ENCODE peak calls at places on chromosomes 1 and 21, in five cellular contexts. One of them, this sample, is unnamed.

GRCh38 chr1:22611530-22611947 is 24.9 kb upstream of the C1QA start:
- DNase-seq in cerebellar nuclear complex: no peak
- DNase-seq in HFF-Myc: peak
- DNase-seq in effector CD4-positive, alpha-beta T cell: no peak
- DNase-seq in GM12865: peak
- DNase-seq in this sample: peak

GRCh38 chr1:204545202-204545601 is 29.0 kb downstream of the MDM4 start:
- DNase-seq in GM12865: no peak
- DNase-seq in effector CD4-positive, alpha-beta T cell: no peak
- DNase-seq in HFF-Myc: no peak
- DNase-seq in cerebellar nuclear complex: no peak
- DNase-seq in this sample: no peak

GRCh38 chr1:218339267-218339831 is 5.8 kb upstream of the TGFB2 start:
- DNase-seq in GM12865: peak
- DNase-seq in effector CD4-positive, alpha-beta T cell: no peak
- DNase-seq in cerebellar nuclear complex: no peak
- DNase-seq in HFF-Myc: no peak
- DNase-seq in this sample: no peak

GRCh38 chr1:232578681-232579195 is 51.2 kb downstream of the SIPA1L2 start:
- DNase-seq in cerebellar nuclear complex: no peak
- DNase-seq in GM12865: no peak
- DNase-seq in HFF-Myc: no peak
- DNase-seq in effector CD4-positive, alpha-beta T cell: no peak
- DNase-seq in this sample: no peak

GRCh38 chr1:165356876-165357275 is 361 bp upstream of the LMX1A start:
- DNase-seq in GM12865: no peak
- DNase-seq in effector CD4-positive, alpha-beta T cell: no peak
- DNase-seq in HFF-Myc: no peak
- DNase-seq in cerebellar nuclear complex: no peak
- DNase-seq in this sample: no peak

GRCh38 chr1:182002570-182002969 is 58.9 kb downstream of the ZNF648 start:
- DNase-seq in effector CD4-positive, alpha-beta T cell: no peak
- DNase-seq in GM12865: no peak
- DNase-seq in HFF-Myc: no peak
- DNase-seq in cerebellar nuclear complex: no peak
- DNase-seq in this sample: no peak

GRCh38 chr1:27153549-27153886 is 1.4 kb downstream of the SLC9A1 start:
- DNase-seq in HFF-Myc: no peak
- DNase-seq in GM12865: no peak
- DNase-seq in effector CD4-positive, alpha-beta T cell: no peak
- DNase-seq in cerebellar nuclear complex: no peak
- DNase-seq in this sample: no peak

GRCh38 chr1:2919826-2920225 is 101.4 kb upstream of the ACTRT2 start:
- DNase-seq in HFF-Myc: no peak
- DNase-seq in effector CD4-positive, alpha-beta T cell: no peak
- DNase-seq in GM12865: no peak
- DNase-seq in cerebellar nuclear complex: no peak
- DNase-seq in this sample: no peak

GRCh38 chr1:117812868-117813511 is 116.4 kb downstream of the GDAP2 start:
- DNase-seq in effector CD4-positive, alpha-beta T cell: no peak
- DNase-seq in HFF-Myc: no peak
- DNase-seq in cerebellar nuclear complex: no peak
- DNase-seq in GM12865: no peak
- DNase-seq in this sample: no peak

GRCh38 chr1:10598088-10598712 is 123.5 kb downstream of the PEX14 start:
- DNase-seq in HFF-Myc: no peak
- DNase-seq in cerebellar nuclear complex: no peak
- DNase-seq in GM12865: no peak
- DNase-seq in effector CD4-positive, alpha-beta T cell: no peak
- DNase-seq in this sample: no peak

GRCh38 chr1:202010042-202011015 is at the start of gene ELF3:
- DNase-seq in GM12865: peak
- DNase-seq in cerebellar nuclear complex: no peak
- DNase-seq in effector CD4-positive, alpha-beta T cell: no peak
- DNase-seq in HFF-Myc: no peak
- DNase-seq in this sample: no peak

GRCh38 chr21:38848187-38848609 is 42.5 kb downstream of the ETS2 start:
- DNase-seq in effector CD4-positive, alpha-beta T cell: no peak
- DNase-seq in cerebellar nuclear complex: no peak
- DNase-seq in HFF-Myc: no peak
- DNase-seq in GM12865: no peak
- DNase-seq in this sample: no peak

GRCh38 chr1:94105957-94106529 is 14.9 kb downstream of the ABCA4 start:
- DNase-seq in cerebellar nuclear complex: no peak
- DNase-seq in GM12865: peak
- DNase-seq in HFF-Myc: no peak
- DNase-seq in effector CD4-positive, alpha-beta T cell: no peak
- DNase-seq in this sample: no peak

GRCh38 chr1:13517193-13517812 is 3.5 kb upstream of the LRRC38 start:
- DNase-seq in cerebellar nuclear complex: no peak
- DNase-seq in HFF-Myc: no peak
- DNase-seq in effector CD4-positive, alpha-beta T cell: no peak
- DNase-seq in GM12865: no peak
- DNase-seq in this sample: no peak

GRCh38 chr1:61388586-61388985 is 306.2 kb downstream of the NFIA start:
- DNase-seq in cerebellar nuclear complex: no peak
- DNase-seq in GM12865: no peak
- DNase-seq in HFF-Myc: no peak
- DNase-seq in effector CD4-positive, alpha-beta T cell: no peak
- DNase-seq in this sample: no peak

GRCh38 chr1:244778356-244778755 is 57.1 kb upstream of the COX20 start:
- DNase-seq in cerebellar nuclear complex: no peak
- DNase-seq in HFF-Myc: peak
- DNase-seq in effector CD4-positive, alpha-beta T cell: no peak
- DNase-seq in GM12865: no peak
- DNase-seq in this sample: peak

GRCh38 chr21:32782698-32783097 is 11.1 kb upstream of the PAXBP1 start:
- DNase-seq in GM12865: no peak
- DNase-seq in effector CD4-positive, alpha-beta T cell: no peak
- DNase-seq in cerebellar nuclear complex: no peak
- DNase-seq in HFF-Myc: no peak
- DNase-seq in this sample: no peak

GRCh38 chr1:86741947-86742572 is 37.7 kb downstream of the SH3GLB1 start:
- DNase-seq in cerebellar nuclear complex: no peak
- DNase-seq in GM12865: peak
- DNase-seq in effector CD4-positive, alpha-beta T cell: peak
- DNase-seq in HFF-Myc: no peak
- DNase-seq in this sample: no peak

GRCh38 chr1:39818482-39818881 is 29.8 kb upstream of the BMP8B start:
- DNase-seq in GM12865: no peak
- DNase-seq in HFF-Myc: no peak
- DNase-seq in effector CD4-positive, alpha-beta T cell: no peak
- DNase-seq in cerebellar nuclear complex: no peak
- DNase-seq in this sample: no peak

GRCh38 chr1:21594935-21595897 is 73.9 kb downstream of the RAP1GAP start:
- DNase-seq in cerebellar nuclear complex: no peak
- DNase-seq in HFF-Myc: peak
- DNase-seq in GM12865: peak
- DNase-seq in effector CD4-positive, alpha-beta T cell: peak
- DNase-seq in this sample: peak

GRCh38 chr1:36531833-36532232 is 49.1 kb upstream of the CSF3R start:
- DNase-seq in HFF-Myc: no peak
- DNase-seq in cerebellar nuclear complex: no peak
- DNase-seq in effector CD4-positive, alpha-beta T cell: no peak
- DNase-seq in GM12865: no peak
- DNase-seq in this sample: no peak

This sample was measured in amniotic stem cell.